ENCODE peak calls at places on chromosomes 13 and 19, in nine cellular contexts. R, V, U, G, Q, D, S, M and C are unnamed samples.

GRCh38 chr13:99359493-99359892 is 52.3 kb upstream of the GPR183 start:
- DNase-seq in R (no peak), V (no peak), U (no peak), G (no peak), Q (no peak), D (no peak), S (no peak), M (no peak), C (no peak)

GRCh38 chr13:30734434-30734833 is 909 bp upstream of the ALOX5AP start:
- DNase-seq in R (no peak), V (no peak), U (no peak), G (no peak), Q (no peak), D (no peak), S (no peak), M (no peak), C (no peak)

GRCh38 chr19:367561-367960 is 23.0 kb upstream of the MIER2 start:
- DNase-seq in R (no peak), V (no peak), U (no peak), G (no peak), Q (no peak), D (no peak), S (no peak), M (no peak), C (no peak)

GRCh38 chr13:48817166-48817802 is 158.4 kb upstream of the FNDC3A start:
- DNase-seq in R (no peak), V (no peak), U (no peak), G (no peak), Q (no peak), D (peak; percentile 67), S (no peak), M (no peak), C (no peak)

GRCh38 chr13:25733061-25733491 is 318.7 kb downstream of the SHISA2 start:
- DNase-seq in R (no peak), V (no peak), U (no peak), G (no peak), Q (no peak), D (no peak), S (no peak), M (peak; percentile 61), C (no peak)

GRCh38 chr19:3154957-3155736 is 19.3 kb downstream of the GNA15 start:
- DNase-seq in R (peak; percentile 79), V (peak; percentile 82), U (peak; percentile 33), G (peak; percentile 72), Q (peak; percentile 66), D (peak; percentile 95), S (no peak), M (peak; percentile 100), C (peak; percentile 87)

GRCh38 chr13:84446972-84447700 is 564.9 kb upstream of the SLITRK1 start:
- DNase-seq in R (peak; percentile 26), V (no peak), U (no peak), G (no peak), Q (no peak), D (no peak), S (no peak), M (peak; percentile 73), C (no peak)

GRCh38 chr19:41095703-41096102 is 7.5 kb downstream of the CYP2A13 start:
- DNase-seq in R (no peak), V (no peak), U (no peak), G (no peak), Q (no peak), D (no peak), S (no peak), M (no peak), C (no peak)

GRCh38 chr13:32829676-32830091 is 186.5 kb upstream of the KL start:
- DNase-seq in R (no peak), V (no peak), U (no peak), G (no peak), Q (no peak), D (no peak), S (no peak), M (peak; percentile 65), C (peak; percentile 25)

GRCh38 chr13:66933994-66934393 is 296.1 kb downstream of the PCDH9 start:
- DNase-seq in R (no peak), V (no peak), U (no peak), G (no peak), Q (no peak), D (no peak), S (no peak), M (peak; percentile 86), C (no peak)

GRCh38 chr19:33580026-33580644 is 41.6 kb upstream of the CHST8 start:
- DNase-seq in R (no peak), V (no peak), U (no peak), G (no peak), Q (no peak), D (no peak), S (no peak), M (no peak), C (no peak)

GRCh38 chr19:44163789-44164188 is 1.1 kb upstream of the ZNF226 start:
- DNase-seq in R (no peak), V (no peak), U (no peak), G (no peak), Q (no peak), D (no peak), S (no peak), M (no peak), C (no peak)

GRCh38 chr19:6739884-6740588 is 556 bp downstream of the TRIP10 start:
- DNase-seq in R (peak; percentile 91), V (peak; percentile 25), U (peak; percentile 33), G (peak; percentile 42), Q (no peak), D (peak; percentile 72), S (no peak), M (no peak), C (no peak)

GRCh38 chr19:17967258-17968051 is 548 bp downstream of the KCNN1 start:
- DNase-seq in R (no peak), V (no peak), U (no peak), G (no peak), Q (no peak), D (no peak), S (no peak), M (no peak), C (no peak)

GRCh38 chr19:48537541-48537940 is 14.4 kb upstream of the SULT2B1 start:
- DNase-seq in R (no peak), V (no peak), U (no peak), G (no peak), Q (no peak), D (no peak), S (no peak), M (no peak), C (no peak)

GRCh38 chr13:91690944-91691343 is 292.5 kb downstream of the GPC5 start:
- DNase-seq in R (no peak), V (no peak), U (no peak), G (no peak), Q (no peak), D (no peak), S (no peak), M (no peak), C (no peak)

GRCh38 chr13:80256352-80256932 is 84.5 kb downstream of the SPRY2 start:
- DNase-seq in R (no peak), V (no peak), U (no peak), G (no peak), Q (no peak), D (no peak), S (no peak), M (no peak), C (no peak)

GRCh38 chr19:8307400-8307964 is 676 bp downstream of the CD320 start:
- DNase-seq in R (no peak), V (no peak), U (no peak), G (no peak), Q (no peak), D (no peak), S (no peak), M (no peak), C (no peak)

GRCh38 chr13:59356607-59357006 is 807.1 kb downstream of the DIAPH3 start:
- DNase-seq in R (peak; percentile 69), V (no peak), U (no peak), G (peak; percentile 31), Q (no peak), D (no peak), S (no peak), M (peak; percentile 72), C (peak; percentile 3)

GRCh38 chr19:54153731-54154326 is 5.7 kb downstream of the LENG1 start:
- DNase-seq in R (no peak), V (no peak), U (no peak), G (no peak), Q (no peak), D (no peak), S (no peak), M (no peak), C (no peak)

GRCh38 chr19:39144487-39145071 is 19.0 kb downstream of the PAK4 start:
- DNase-seq in R (no peak), V (no peak), U (no peak), G (no peak), Q (no peak), D (no peak), S (no peak), M (no peak), C (no peak)

GRCh38 chr13:113849981-113850721 is 13.7 kb downstream of the GAS6 start:
- DNase-seq in R (no peak), V (no peak), U (no peak), G (peak; percentile 4), Q (no peak), D (no peak), S (no peak), M (no peak), C (no peak)

GRCh38 chr13:76692326-76692725 is 193.9 kb downstream of the KCTD12 start:
- DNase-seq in R (no peak), V (no peak), U (no peak), G (no peak), Q (no peak), D (no peak), S (no peak), M (no peak), C (no peak)

GRCh38 chr13:62482351-62482750 is 1066.7 kb upstream of the PCDH20 start:
- DNase-seq in R (no peak), V (no peak), U (no peak), G (no peak), Q (no peak), D (no peak), S (no peak), M (no peak), C (no peak)

GRCh38 chr13:21347753-21348318 is 111.3 kb downstream of the ZDHHC20 start:
- DNase-seq in R (no peak), V (no peak), U (no peak), G (no peak), Q (no peak), D (no peak), S (no peak), M (no peak), C (no peak)

GRCh38 chr13:25468330-25469178 is 96.8 kb downstream of the ATP8A2 start:
- DNase-seq in R (no peak), V (no peak), U (peak; percentile 1), G (no peak), Q (no peak), D (peak; percentile 59), S (no peak), M (no peak), C (peak; percentile 36)

GRCh38 chr19:3243851-3244700 is 19.6 kb downstream of the CELF5 start:
- DNase-seq in R (no peak), V (no peak), U (peak; percentile 35), G (no peak), Q (peak; percentile 18), D (peak; percentile 90), S (no peak), M (peak; percentile 43), C (peak; percentile 53)